ENCODE peak calls at places on chromosomes 4 and X, in five cellular contexts. One of them, this sample, is unnamed.

GRCh38 chrX:1450381-1451161 is 2.1 kb downstream of the ASMTL start:
- DNase-seq in CD8-positive, alpha-beta memory T cell: peak
- DNase-seq in breast epithelium: no peak
- DNase-seq in ovary: peak
- DNase-seq in OCI-LY7: no peak
- DNase-seq in this sample: no peak

GRCh38 chr4:4726051-4726450 is 133.4 kb upstream of the MSX1 start:
- DNase-seq in ovary: no peak
- DNase-seq in OCI-LY7: peak
- DNase-seq in CD8-positive, alpha-beta memory T cell: no peak
- DNase-seq in breast epithelium: no peak
- DNase-seq in this sample: no peak

GRCh38 chr4:45662996-45663395 is 460.9 kb downstream of the GABRG1 start:
- DNase-seq in CD8-positive, alpha-beta memory T cell: no peak
- DNase-seq in OCI-LY7: no peak
- DNase-seq in breast epithelium: no peak
- DNase-seq in ovary: no peak
- DNase-seq in this sample: no peak

GRCh38 chrX:22389544-22390243 is 117.0 kb downstream of the CBLL2 start:
- DNase-seq in CD8-positive, alpha-beta memory T cell: no peak
- DNase-seq in breast epithelium: no peak
- DNase-seq in OCI-LY7: no peak
- DNase-seq in ovary: no peak
- DNase-seq in this sample: no peak

GRCh38 chrX:14356401-14356800 is 172.9 kb upstream of the GLRA2 start:
- DNase-seq in ovary: no peak
- DNase-seq in OCI-LY7: no peak
- DNase-seq in CD8-positive, alpha-beta memory T cell: no peak
- DNase-seq in breast epithelium: no peak
- DNase-seq in this sample: no peak

GRCh38 chrX:38868941-38869378 is 67.7 kb downstream of the MID1IP1 start:
- DNase-seq in ovary: no peak
- DNase-seq in OCI-LY7: no peak
- DNase-seq in breast epithelium: no peak
- DNase-seq in CD8-positive, alpha-beta memory T cell: no peak
- DNase-seq in this sample: no peak

GRCh38 chr4:113725963-113726362 is 35.6 kb downstream of the CAMK2D start:
- DNase-seq in breast epithelium: no peak
- DNase-seq in ovary: no peak
- DNase-seq in OCI-LY7: no peak
- DNase-seq in CD8-positive, alpha-beta memory T cell: no peak
- DNase-seq in this sample: no peak

GRCh38 chrX:149682031-149682430 is 29.8 kb upstream of the MAGEA11 start:
- DNase-seq in breast epithelium: no peak
- DNase-seq in OCI-LY7: no peak
- DNase-seq in CD8-positive, alpha-beta memory T cell: no peak
- DNase-seq in ovary: no peak
- DNase-seq in this sample: no peak

GRCh38 chr4:79325864-79326328 is at the start of gene NAA11:
- DNase-seq in CD8-positive, alpha-beta memory T cell: no peak
- DNase-seq in breast epithelium: no peak
- DNase-seq in ovary: no peak
- DNase-seq in OCI-LY7: no peak
- DNase-seq in this sample: no peak

GRCh38 chr4:153777421-153777820 is 11.5 kb downstream of the SFRP2 start:
- DNase-seq in CD8-positive, alpha-beta memory T cell: no peak
- DNase-seq in breast epithelium: no peak
- DNase-seq in OCI-LY7: no peak
- DNase-seq in ovary: no peak
- DNase-seq in this sample: no peak

GRCh38 chr4:62004881-62005280 is 804.8 kb downstream of the ADGRL3 start:
- DNase-seq in OCI-LY7: no peak
- DNase-seq in ovary: no peak
- DNase-seq in breast epithelium: no peak
- DNase-seq in CD8-positive, alpha-beta memory T cell: no peak
- DNase-seq in this sample: no peak

GRCh38 chr4:169236901-169237626 is 33.7 kb downstream of the SH3RF1 start:
- DNase-seq in CD8-positive, alpha-beta memory T cell: no peak
- DNase-seq in OCI-LY7: no peak
- DNase-seq in ovary: no peak
- DNase-seq in breast epithelium: peak
- DNase-seq in this sample: no peak

GRCh38 chr4:73028621-73029020 is 40.9 kb downstream of the COX18 start:
- DNase-seq in breast epithelium: no peak
- DNase-seq in ovary: no peak
- DNase-seq in CD8-positive, alpha-beta memory T cell: no peak
- DNase-seq in OCI-LY7: no peak
- DNase-seq in this sample: no peak

GRCh38 chr4:181819951-181820350 is 423.3 kb upstream of the TENM3 start:
- DNase-seq in CD8-positive, alpha-beta memory T cell: no peak
- DNase-seq in ovary: no peak
- DNase-seq in breast epithelium: no peak
- DNase-seq in OCI-LY7: no peak
- DNase-seq in this sample: no peak

GRCh38 chr4:88059781-88060180 is 52.3 kb downstream of the PKD2 start:
- DNase-seq in CD8-positive, alpha-beta memory T cell: no peak
- DNase-seq in ovary: no peak
- DNase-seq in OCI-LY7: no peak
- DNase-seq in breast epithelium: no peak
- DNase-seq in this sample: no peak

GRCh38 chr4:176186067-176186466 is 9.3 kb downstream of the SPATA4 start:
- DNase-seq in breast epithelium: no peak
- DNase-seq in ovary: no peak
- DNase-seq in OCI-LY7: no peak
- DNase-seq in CD8-positive, alpha-beta memory T cell: no peak
- DNase-seq in this sample: no peak

GRCh38 chrX:45806410-45807121 is 605.9 kb upstream of the DIPK2B start:
- DNase-seq in ovary: no peak
- DNase-seq in CD8-positive, alpha-beta memory T cell: peak
- DNase-seq in OCI-LY7: no peak
- DNase-seq in breast epithelium: no peak
- DNase-seq in this sample: peak

GRCh38 chr4:185534850-185535761 is at the start of gene PDLIM3:
- DNase-seq in ovary: peak
- DNase-seq in breast epithelium: peak
- DNase-seq in CD8-positive, alpha-beta memory T cell: no peak
- DNase-seq in OCI-LY7: no peak
- DNase-seq in this sample: no peak

GRCh38 chrX:47539860-47540259 is 21.1 kb upstream of the ARAF start:
- DNase-seq in OCI-LY7: no peak
- DNase-seq in CD8-positive, alpha-beta memory T cell: no peak
- DNase-seq in ovary: no peak
- DNase-seq in breast epithelium: no peak
- DNase-seq in this sample: no peak

GRCh38 chr4:17814140-17814539 is 3.4 kb downstream of the NCAPG start:
- DNase-seq in ovary: no peak
- DNase-seq in breast epithelium: no peak
- DNase-seq in CD8-positive, alpha-beta memory T cell: no peak
- DNase-seq in OCI-LY7: no peak
- DNase-seq in this sample: no peak

DNA sequence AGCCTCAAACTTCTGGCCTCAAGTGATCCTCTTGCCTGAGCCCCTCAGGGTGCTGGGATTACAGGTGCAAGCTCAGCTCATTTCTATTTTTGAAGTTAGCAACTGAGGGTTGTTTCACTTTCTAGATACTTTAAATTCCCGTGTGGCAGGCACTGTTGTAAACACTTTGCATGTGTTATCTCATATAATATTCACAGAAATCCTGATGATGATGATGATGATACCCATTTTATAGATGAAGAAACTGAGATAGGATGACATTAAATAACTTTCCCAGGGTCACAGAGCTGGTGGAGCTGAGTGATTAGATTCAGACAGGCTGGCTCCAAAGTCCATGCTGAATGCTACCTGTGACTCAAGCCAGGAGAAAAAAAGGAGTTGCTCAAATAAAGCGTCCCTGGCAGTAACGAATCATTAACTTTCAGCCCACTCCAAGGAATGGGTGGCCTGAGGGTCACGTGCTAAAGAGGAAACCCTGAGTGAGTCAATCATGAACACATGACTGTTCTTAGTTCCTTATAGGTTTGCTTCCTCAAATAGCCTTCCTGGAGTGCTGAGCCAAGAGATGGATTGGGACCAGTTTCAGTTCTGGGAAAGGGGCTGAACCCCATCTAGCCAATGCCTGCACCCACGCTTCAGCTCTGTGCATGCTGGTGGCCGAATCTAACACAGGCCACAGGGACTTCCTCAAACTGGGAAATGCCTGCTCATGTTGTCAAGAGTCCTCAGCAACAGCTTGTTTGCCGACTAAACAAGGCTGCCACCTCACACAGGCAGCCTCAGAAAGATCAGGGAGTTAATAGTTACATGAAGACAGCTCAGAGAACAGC is 52.8 kb downstream of the RBM47 start:
- DNase-seq in breast epithelium: peak
- DNase-seq in OCI-LY7: peak
- DNase-seq in CD8-positive, alpha-beta memory T cell: no peak
- DNase-seq in ovary: peak
- DNase-seq in this sample: no peak
- H3K4me3 ChIP-seq in breast epithelium: peak
- H3K4me3 ChIP-seq in OCI-LY7: no peak
- H3K4me3 ChIP-seq in CD8-positive, alpha-beta memory T cell: no peak
- H3K4me3 ChIP-seq in ovary: no peak
- H3K4me3 ChIP-seq in this sample: no peak

GRCh38 chr4:55795342-55795741 is 24.2 kb upstream of the EXOC1L start:
- DNase-seq in CD8-positive, alpha-beta memory T cell: no peak
- DNase-seq in ovary: no peak
- DNase-seq in OCI-LY7: no peak
- DNase-seq in breast epithelium: no peak
- DNase-seq in this sample: no peak

GRCh38 chr4:55793479-55793878 is 26.1 kb upstream of the EXOC1L start:
- DNase-seq in breast epithelium: no peak
- DNase-seq in ovary: no peak
- DNase-seq in OCI-LY7: no peak
- DNase-seq in CD8-positive, alpha-beta memory T cell: no peak
- DNase-seq in this sample: no peak

GRCh38 chr4:55794053-55794452 is 25.5 kb upstream of the EXOC1L start:
- DNase-seq in breast epithelium: no peak
- DNase-seq in ovary: no peak
- DNase-seq in CD8-positive, alpha-beta memory T cell: no peak
- DNase-seq in OCI-LY7: no peak
- DNase-seq in this sample: no peak

DNA sequence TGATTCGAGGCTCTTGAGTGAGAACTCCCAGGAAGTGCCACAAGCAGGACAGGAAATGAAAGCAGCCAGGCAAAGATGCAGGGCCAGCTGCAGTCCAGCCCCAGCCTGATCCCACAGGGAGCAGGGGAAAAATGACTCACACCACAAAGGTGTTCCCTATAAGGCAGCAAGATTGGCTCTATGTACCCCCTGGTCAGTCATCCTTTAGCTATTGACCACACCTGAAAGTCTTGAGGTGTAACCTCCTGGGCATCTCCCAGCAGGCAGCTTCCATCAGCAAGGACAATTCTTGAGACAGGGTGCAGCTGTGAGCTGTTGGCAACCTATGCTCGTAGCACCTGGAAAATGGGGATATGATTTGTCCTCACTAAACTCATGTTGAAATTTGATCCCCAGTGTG is 27.9 kb upstream of the EXOC1L start:
- DNase-seq in breast epithelium: no peak
- DNase-seq in OCI-LY7: no peak
- DNase-seq in CD8-positive, alpha-beta memory T cell: no peak
- DNase-seq in ovary: no peak
- DNase-seq in this sample: no peak
- H3K4me3 ChIP-seq in breast epithelium: no peak
- H3K4me3 ChIP-seq in OCI-LY7: no peak
- H3K4me3 ChIP-seq in CD8-positive, alpha-beta memory T cell: no peak
- H3K4me3 ChIP-seq in ovary: no peak
- H3K4me3 ChIP-seq in this sample: no peak

DNA sequence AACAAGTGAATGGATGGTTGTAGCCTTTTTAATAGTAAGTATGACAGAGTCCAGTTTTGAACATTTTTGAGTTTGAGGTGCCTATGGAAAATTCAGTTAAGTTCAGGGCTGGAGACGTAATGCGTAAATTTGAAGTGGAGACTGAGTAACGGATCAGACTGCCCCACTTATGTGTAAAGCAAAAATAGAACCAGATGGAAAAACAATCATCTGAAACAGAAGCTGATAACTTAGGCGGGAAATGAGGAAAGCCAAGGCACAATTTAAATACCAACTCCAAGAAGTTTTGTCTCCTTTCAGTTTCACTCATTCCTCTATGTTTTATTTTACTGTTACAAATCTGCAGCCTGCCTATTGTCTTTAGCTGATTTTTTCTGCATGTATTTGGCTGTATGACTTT is 1.2 kb downstream of the SGCB start:
- DNase-seq in OCI-LY7: no peak
- DNase-seq in CD8-positive, alpha-beta memory T cell: no peak
- DNase-seq in breast epithelium: no peak
- DNase-seq in ovary: no peak
- DNase-seq in this sample: no peak
- H3K4me3 ChIP-seq in OCI-LY7: peak
- H3K4me3 ChIP-seq in CD8-positive, alpha-beta memory T cell: no peak
- H3K4me3 ChIP-seq in breast epithelium: peak
- H3K4me3 ChIP-seq in ovary: peak
- H3K4me3 ChIP-seq in this sample: no peak

DNA sequence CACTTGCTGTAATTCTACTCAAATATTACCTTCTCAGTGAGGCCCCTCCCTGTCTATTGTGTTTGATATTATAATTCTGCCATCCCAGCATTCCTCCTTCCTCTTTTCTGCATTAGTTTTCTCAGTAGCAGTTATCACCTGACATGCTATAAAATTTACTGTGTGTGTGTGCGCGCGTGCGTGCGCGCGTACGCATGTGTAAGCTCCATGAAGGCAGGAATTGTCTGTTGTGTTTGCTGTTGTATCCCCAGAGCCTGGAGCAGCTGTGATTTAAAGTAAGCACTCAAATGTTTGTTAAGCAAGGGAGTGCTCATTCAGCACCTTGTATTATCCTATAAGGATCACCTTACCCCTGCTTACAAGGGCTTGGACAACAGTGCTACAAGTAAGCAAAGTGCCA is 8.6 kb downstream of the SRD5A3 start:
- DNase-seq in ovary: no peak
- DNase-seq in breast epithelium: no peak
- DNase-seq in OCI-LY7: no peak
- DNase-seq in CD8-positive, alpha-beta memory T cell: no peak
- DNase-seq in this sample: no peak
- H3K4me3 ChIP-seq in ovary: no peak
- H3K4me3 ChIP-seq in breast epithelium: no peak
- H3K4me3 ChIP-seq in OCI-LY7: no peak
- H3K4me3 ChIP-seq in CD8-positive, alpha-beta memory T cell: no peak
- H3K4me3 ChIP-seq in this sample: no peak

GRCh38 chr4:1293531-1293941 is 3.8 kb downstream of the MAEA start:
- DNase-seq in OCI-LY7: peak
- DNase-seq in ovary: no peak
- DNase-seq in breast epithelium: no peak
- DNase-seq in CD8-positive, alpha-beta memory T cell: no peak
- DNase-seq in this sample: no peak

GRCh38 chr4:1295405-1296055 is 5.8 kb downstream of the MAEA start:
- DNase-seq in breast epithelium: no peak
- DNase-seq in ovary: no peak
- DNase-seq in CD8-positive, alpha-beta memory T cell: no peak
- DNase-seq in OCI-LY7: no peak
- DNase-seq in this sample: no peak

GRCh38 chr4:1294424-1294823 is 4.7 kb downstream of the MAEA start:
- DNase-seq in CD8-positive, alpha-beta memory T cell: no peak
- DNase-seq in breast epithelium: no peak
- DNase-seq in OCI-LY7: no peak
- DNase-seq in ovary: no peak
- DNase-seq in this sample: no peak

GRCh38 chr4:1294891-1295290 is 5.2 kb downstream of the MAEA start:
- DNase-seq in ovary: no peak
- DNase-seq in OCI-LY7: no peak
- DNase-seq in breast epithelium: no peak
- DNase-seq in CD8-positive, alpha-beta memory T cell: no peak
- DNase-seq in this sample: no peak

GRCh38 chr4:1293981-1294380 is 4.3 kb downstream of the MAEA start:
- DNase-seq in ovary: no peak
- DNase-seq in CD8-positive, alpha-beta memory T cell: no peak
- DNase-seq in breast epithelium: no peak
- DNase-seq in OCI-LY7: no peak
- DNase-seq in this sample: no peak
- H3K4me3 ChIP-seq in ovary: no peak
- H3K4me3 ChIP-seq in CD8-positive, alpha-beta memory T cell: no peak
- H3K4me3 ChIP-seq in breast epithelium: no peak
- H3K4me3 ChIP-seq in OCI-LY7: no peak
- H3K4me3 ChIP-seq in this sample: no peak

This sample was measured in Jurkat, Clone E6-1.